ENCODE peak calls at places on chromosome 16, in nine cellular contexts. H is T follicular helper cell; J is activated CD4-positive, CD25-positive, alpha-beta regulatory T cell treated with anti-CD3 and anti-CD28 coated beads, Interleukin-2, amount 50 U/mL, for 16 hours; C is renal cortical epithelial cell; L is nucleus accumbens; S is NCI-H1105; U is activated CD4-positive, alpha-beta memory T cell treated with anti-CD3 and anti-CD28 coated beads for 36 hours; D is stromal cell of bone marrow; O is NCI-H1092. V is an unnamed sample.

GRCh38 chr16:85798901-85799496 is 345 bp downstream of the EMC8 start:
- DNase-seq in J (peak), L (no peak), C (no peak), D (no peak), O (no peak), H (peak), U (peak), S (no peak), V (no peak)

GRCh38 chr16:85316321-85316919 is 204.1 kb upstream of the CIBAR2 start:
- DNase-seq in L (peak), J (no peak), S (peak), D (no peak), C (peak), O (peak), U (peak), H (no peak), V (peak)

GRCh38 chr16:47431960-47432359 is 28.9 kb downstream of the ITFG1 start:
- DNase-seq in S (no peak), D (peak), C (no peak), J (no peak), L (no peak), H (no peak), O (no peak), U (no peak), V (no peak)

GRCh38 chr16:391885-392335 is 5.1 kb upstream of the NME4 start:
- DNase-seq in O (peak), S (no peak), C (peak), L (peak), H (peak), J (peak), U (peak), D (no peak), V (peak)

GRCh38 chr16:84091460-84091859 is 25.3 kb downstream of the MBTPS1 start:
- DNase-seq in U (no peak), S (no peak), O (no peak), L (peak), C (no peak), J (no peak), H (no peak), D (no peak), V (no peak)

GRCh38 chr16:89918453-89919347 is at the start of gene MC1R:
- DNase-seq in S (peak), L (no peak), H (no peak), C (no peak), J (no peak), U (peak), O (peak), D (no peak), V (no peak)

GRCh38 chr16:58510776-58511628 is 4.3 kb upstream of the SETD6 start:
- DNase-seq in L (no peak), J (no peak), C (no peak), S (no peak), O (no peak), D (no peak), H (no peak), U (no peak), V (no peak)

GRCh38 chr16:86027366-86028126 is 128.6 kb downstream of the IRF8 start:
- DNase-seq in S (no peak), O (no peak), H (no peak), D (no peak), J (no peak), U (no peak), C (no peak), L (no peak), V (peak)

GRCh38 chr16:27772093-27772820 is 222.3 kb downstream of the KATNIP start:
- DNase-seq in O (no peak), J (no peak), H (no peak), C (no peak), D (no peak), U (no peak), S (no peak), L (no peak), V (no peak)

GRCh38 chr16:20931066-20931465 is 30.5 kb downstream of the LYRM1 start:
- DNase-seq in H (no peak), L (no peak), J (no peak), D (no peak), C (no peak), S (no peak), U (no peak), O (no peak), V (no peak)

GRCh38 chr16:80557037-80557436 is 16.2 kb downstream of the DYNLRB2 start:
- DNase-seq in L (no peak), O (no peak), C (no peak), D (no peak), J (no peak), U (no peak), S (no peak), H (no peak), V (no peak)

GRCh38 chr16:8885674-8886592 is 3.8 kb downstream of the LITAFD start:
- DNase-seq in L (no peak), D (no peak), J (no peak), C (peak), U (peak), H (no peak), S (no peak), O (peak), V (no peak)

GRCh38 chr16:11315499-11315898 is 29.8 kb upstream of the RMI2 start:
- DNase-seq in U (no peak), O (no peak), J (no peak), H (no peak), D (no peak), S (no peak), L (no peak), C (peak), V (no peak)

GRCh38 chr16:11686713-11687112 is 18.5 kb downstream of the SNN start:
- DNase-seq in O (no peak), H (no peak), S (no peak), L (no peak), C (no peak), D (no peak), J (no peak), U (no peak), V (no peak)

GRCh38 chr16:117381-118365 is 20.8 kb downstream of the NPRL3 start:
- DNase-seq in C (no peak), J (peak), L (no peak), D (peak), O (peak), U (peak), H (peak), S (peak), V (peak)

GRCh38 chr16:84905965-84906460 is 86.2 kb downstream of the CRISPLD2 start:
- DNase-seq in D (no peak), O (no peak), L (no peak), U (no peak), S (no peak), H (no peak), C (no peak), J (no peak), V (no peak)

GRCh38 chr16:81937305-81938038 is 73.8 kb downstream of the SDR42E1 start:
- DNase-seq in L (no peak), J (no peak), H (no peak), U (no peak), S (no peak), O (no peak), C (no peak), D (no peak), V (no peak)

GRCh38 chr16:86863609-86864008 is 285.3 kb downstream of the FOXL1 start:
- DNase-seq in S (no peak), L (no peak), O (no peak), H (no peak), J (no peak), D (no peak), C (no peak), U (no peak), V (no peak)

GRCh38 chr16:77775911-77776909 is 12.2 kb upstream of the VAT1L start:
- DNase-seq in O (no peak), J (no peak), C (no peak), U (no peak), L (no peak), D (no peak), S (no peak), H (no peak), V (no peak)

GRCh38 chr16:1183235-1183907 is 30.5 kb downstream of the CACNA1H start:
- DNase-seq in H (no peak), O (no peak), L (peak), U (no peak), J (no peak), C (peak), D (peak), S (no peak), V (no peak)

GRCh38 chr16:58375386-58375785 is 16.9 kb upstream of the GINS3 start:
- DNase-seq in U (no peak), H (no peak), C (no peak), O (no peak), D (no peak), J (no peak), S (no peak), L (no peak), V (no peak)

GRCh38 chr16:901715-902601 is 68.8 kb downstream of the LMF1 start:
- DNase-seq in J (no peak), H (no peak), S (no peak), D (no peak), L (no peak), O (no peak), C (no peak), U (no peak), V (no peak)

GRCh38 chr16:57260294-57260929 is 15.4 kb downstream of the ARL2BP start:
- DNase-seq in H (no peak), O (no peak), J (no peak), L (peak), U (peak), D (peak), C (peak), S (no peak), V (no peak)

V was measured in activated naive CD4-positive, alpha-beta T cell treated with anti-CD3 and anti-CD28 coated beads, Interleukin-2, amount 50 U/mL, for 72 hours.